ENCODE peak calls at places on chromosome 10, in seven cellular contexts. One of them, this sample, is unnamed.

GRCh38 chr10:132699411-132700167 is 86.4 kb downstream of the NKX6-2 start:
- DNase-seq in stimulated activated CD4-positive, alpha-beta T cell treated with anti-CD3 and anti-CD28 coated beads, Interleukin-2, amount 100 ng/mL, for 48 hours: no peak
- DNase-seq in neural progenitor cell: no peak
- DNase-seq in T-helper 17 cell: no peak
- DNase-seq in cardiac muscle cell: no peak
- DNase-seq in NCI-H2081: no peak
- DNase-seq in GM13977: no peak
- DNase-seq in this sample: no peak

GRCh38 chr10:96334888-96335526 is 23.8 kb downstream of the OPALIN start:
- DNase-seq in stimulated activated CD4-positive, alpha-beta T cell treated with anti-CD3 and anti-CD28 coated beads, Interleukin-2, amount 100 ng/mL, for 48 hours: no peak
- DNase-seq in neural progenitor cell: peak; percentile 70
- DNase-seq in T-helper 17 cell: no peak
- DNase-seq in cardiac muscle cell: peak; percentile 61
- DNase-seq in NCI-H2081: peak; percentile 6
- DNase-seq in GM13977: peak; percentile 13
- DNase-seq in this sample: no peak

GRCh38 chr10:110285501-110285900 is 19.2 kb downstream of the SMNDC1 start:
- DNase-seq in stimulated activated CD4-positive, alpha-beta T cell treated with anti-CD3 and anti-CD28 coated beads, Interleukin-2, amount 100 ng/mL, for 48 hours: no peak
- DNase-seq in neural progenitor cell: no peak
- DNase-seq in T-helper 17 cell: no peak
- DNase-seq in cardiac muscle cell: no peak
- DNase-seq in NCI-H2081: no peak
- DNase-seq in GM13977: no peak
- DNase-seq in this sample: no peak

GRCh38 chr10:63866747-63867140 is 345.5 kb downstream of the REEP3 start:
- DNase-seq in stimulated activated CD4-positive, alpha-beta T cell treated with anti-CD3 and anti-CD28 coated beads, Interleukin-2, amount 100 ng/mL, for 48 hours: no peak
- DNase-seq in neural progenitor cell: peak; percentile 11
- DNase-seq in T-helper 17 cell: no peak
- DNase-seq in cardiac muscle cell: peak; percentile 38
- DNase-seq in NCI-H2081: peak; percentile 5
- DNase-seq in GM13977: no peak
- DNase-seq in this sample: no peak

GRCh38 chr10:85864173-85864549 is 502.4 kb downstream of the GRID1 start:
- DNase-seq in stimulated activated CD4-positive, alpha-beta T cell treated with anti-CD3 and anti-CD28 coated beads, Interleukin-2, amount 100 ng/mL, for 48 hours: no peak
- DNase-seq in neural progenitor cell: no peak
- DNase-seq in T-helper 17 cell: no peak
- DNase-seq in cardiac muscle cell: no peak
- DNase-seq in NCI-H2081: no peak
- DNase-seq in GM13977: no peak
- DNase-seq in this sample: no peak

GRCh38 chr10:59362184-59362966 is at the start of gene FAM13C:
- DNase-seq in stimulated activated CD4-positive, alpha-beta T cell treated with anti-CD3 and anti-CD28 coated beads, Interleukin-2, amount 100 ng/mL, for 48 hours: no peak
- DNase-seq in neural progenitor cell: peak; percentile 86
- DNase-seq in T-helper 17 cell: no peak
- DNase-seq in cardiac muscle cell: peak; percentile 81
- DNase-seq in NCI-H2081: peak; percentile 91
- DNase-seq in GM13977: no peak
- DNase-seq in this sample: no peak

GRCh38 chr10:47021850-47022249 is 110.6 kb downstream of the PTPN20 start:
- DNase-seq in stimulated activated CD4-positive, alpha-beta T cell treated with anti-CD3 and anti-CD28 coated beads, Interleukin-2, amount 100 ng/mL, for 48 hours: no peak
- DNase-seq in neural progenitor cell: no peak
- DNase-seq in T-helper 17 cell: no peak
- DNase-seq in cardiac muscle cell: no peak
- DNase-seq in NCI-H2081: no peak
- DNase-seq in GM13977: no peak
- DNase-seq in this sample: no peak

GRCh38 chr10:97499561-97500296 is 1.0 kb downstream of the UBTD1 start:
- DNase-seq in stimulated activated CD4-positive, alpha-beta T cell treated with anti-CD3 and anti-CD28 coated beads, Interleukin-2, amount 100 ng/mL, for 48 hours: no peak
- DNase-seq in neural progenitor cell: peak; percentile 32
- DNase-seq in T-helper 17 cell: no peak
- DNase-seq in cardiac muscle cell: peak; percentile 15
- DNase-seq in NCI-H2081: no peak
- DNase-seq in GM13977: no peak
- DNase-seq in this sample: peak; percentile 65

GRCh38 chr10:85888004-85888403 is 478.6 kb downstream of the GRID1 start:
- DNase-seq in stimulated activated CD4-positive, alpha-beta T cell treated with anti-CD3 and anti-CD28 coated beads, Interleukin-2, amount 100 ng/mL, for 48 hours: no peak
- DNase-seq in neural progenitor cell: no peak
- DNase-seq in T-helper 17 cell: no peak
- DNase-seq in cardiac muscle cell: no peak
- DNase-seq in NCI-H2081: no peak
- DNase-seq in GM13977: no peak
- DNase-seq in this sample: no peak

GRCh38 chr10:96670786-96671185 is 49.5 kb downstream of the PIK3AP1 start:
- DNase-seq in stimulated activated CD4-positive, alpha-beta T cell treated with anti-CD3 and anti-CD28 coated beads, Interleukin-2, amount 100 ng/mL, for 48 hours: no peak
- DNase-seq in neural progenitor cell: no peak
- DNase-seq in T-helper 17 cell: no peak
- DNase-seq in cardiac muscle cell: no peak
- DNase-seq in NCI-H2081: peak; percentile 83
- DNase-seq in GM13977: no peak
- DNase-seq in this sample: no peak